ENCODE peak calls at places on chromosomes 5 and 9, in seven cellular contexts. G, R, M, C, D, B and X are unnamed samples.

GRCh38 chr9:110131499-110131898 is 76.5 kb downstream of the C9orf152 start:
- DNase-seq in G (no peak), R (no peak), M (no peak), C (no peak), D (no peak), B (no peak), X (no peak)

GRCh38 chr9:91245432-91246313 is 116.0 kb downstream of the AUH start:
- DNase-seq in G (no peak), R (no peak), M (no peak), C (no peak), D (no peak), B (no peak), X (no peak)

GRCh38 chr5:127934791-127935256 is 148.7 kb upstream of the SLC12A2 start:
- DNase-seq in G (peak; percentile 94), R (no peak), M (no peak), C (no peak), D (peak; percentile 70), B (no peak), X (no peak)

GRCh38 chr5:142492781-142493281 is 168.0 kb upstream of the SPRY4 start:
- DNase-seq in G (no peak), R (no peak), M (no peak), C (peak; percentile 16), D (no peak), B (no peak), X (no peak)

GRCh38 chr5:53490747-53491146 is 10.3 kb downstream of the FST start:
- DNase-seq in G (no peak), R (no peak), M (no peak), C (no peak), D (no peak), B (no peak), X (no peak)

GRCh38 chr9:115106642-115107041 is 11.3 kb downstream of the TNC start:
- DNase-seq in G (no peak), R (no peak), M (no peak), C (no peak), D (no peak), B (no peak), X (no peak)

GRCh38 chr5:168110384-168110783 is 181.1 kb upstream of the WWC1 start:
- DNase-seq in G (no peak), R (no peak), M (no peak), C (no peak), D (no peak), B (no peak), X (no peak)

GRCh38 chr9:61674465-61674864 is 484.6 kb downstream of the SPATA31A7 start:
- DNase-seq in G (no peak), R (no peak), M (no peak), C (no peak), D (no peak), B (peak; percentile 28), X (no peak)

GRCh38 chr5:871596-872298 is 20.9 kb downstream of the BRD9 start:
- DNase-seq in G (no peak), R (no peak), M (no peak), C (no peak), D (no peak), B (no peak), X (no peak)

GRCh38 chr9:122814545-122814944 is 13.8 kb downstream of the PDCL start:
- DNase-seq in G (no peak), R (no peak), M (no peak), C (no peak), D (no peak), B (no peak), X (no peak)

GRCh38 chr5:136526021-136526420 is 160.7 kb upstream of the TRPC7 start:
- DNase-seq in G (no peak), R (no peak), M (no peak), C (no peak), D (no peak), B (no peak), X (no peak)

GRCh38 chr5:180441577-180441976 is 52.6 kb upstream of the CNOT6 start:
- DNase-seq in G (no peak), R (no peak), M (no peak), C (no peak), D (no peak), B (no peak), X (no peak)

GRCh38 chr5:116492016-116492623 is 82.5 kb downstream of the SEMA6A start:
- DNase-seq in G (no peak), R (no peak), M (no peak), C (no peak), D (no peak), B (no peak), X (no peak)

GRCh38 chr5:172707285-172708182 is 63.5 kb downstream of the DUSP1 start:
- DNase-seq in G (no peak), R (peak; percentile 79), M (peak; percentile 53), C (peak; percentile 64), D (peak; percentile 72), B (no peak), X (peak; percentile 83)

GRCh38 chr5:159101689-159102088 is 2.0 kb upstream of the EBF1 start:
- DNase-seq in G (no peak), R (no peak), M (no peak), C (no peak), D (no peak), B (no peak), X (no peak)

GRCh38 chr9:89226076-89226475 is 47.5 kb upstream of the SHC3 start:
- DNase-seq in G (no peak), R (peak; percentile 72), M (no peak), C (peak; percentile 20), D (peak; percentile 43), B (no peak), X (peak; percentile 78)

GRCh38 chr5:107365355-107366109 is 305.2 kb downstream of the EFNA5 start:
- DNase-seq in G (no peak), R (no peak), M (no peak), C (no peak), D (no peak), B (no peak), X (no peak)

GRCh38 chr9:8821910-8822666 is 1022.5 kb upstream of the DMAC1 start:
- DNase-seq in G (no peak), R (no peak), M (no peak), C (no peak), D (no peak), B (no peak), X (no peak)

GRCh38 chr5:140245354-140245753 is 57.5 kb downstream of the PFDN1 start:
- DNase-seq in G (no peak), R (no peak), M (no peak), C (no peak), D (no peak), B (no peak), X (no peak)

GRCh38 chr9:34547960-34548603 is 25.3 kb upstream of the ENHO start:
- DNase-seq in G (peak; percentile 23), R (peak; percentile 93), M (peak; percentile 81), C (peak; percentile 89), D (peak; percentile 87), B (peak; percentile 81), X (peak; percentile 93)

GRCh38 chr5:155250601-155251000 is 237.0 kb downstream of the KIF4B start:
- DNase-seq in G (no peak), R (peak; percentile 16), M (no peak), C (no peak), D (no peak), B (no peak), X (no peak)
- H3K4me1 ChIP-seq in G (no peaks in the 10 kb centered on the region), R (no peaks in the 10 kb centered on the region), M (no peaks in the 10 kb centered on the region), C (no peaks in the 10 kb centered on the region), D (no peaks in the 10 kb centered on the region), B (peaks cover 4% of the 10 kb centered on the region), X (no peaks in the 10 kb centered on the region)

DNA sequence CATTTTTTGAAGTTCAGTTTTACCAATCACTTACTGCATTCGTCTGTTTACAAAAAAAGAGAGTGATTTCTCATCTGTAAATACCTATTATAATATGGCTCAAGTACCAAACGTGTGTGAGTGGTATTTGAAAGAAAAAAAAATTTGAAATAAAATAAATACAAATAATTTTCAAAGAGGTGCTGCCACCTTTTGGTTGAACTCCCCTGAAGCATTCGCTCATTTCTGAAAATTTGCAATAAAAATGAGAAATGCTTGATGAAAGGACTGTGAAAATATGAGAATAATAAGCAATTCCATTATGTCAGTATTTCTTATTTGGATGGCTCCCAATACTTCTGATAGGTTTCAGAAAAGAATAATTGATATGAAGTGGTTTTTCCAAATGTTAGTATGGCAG is 409.9 kb downstream of the CTNND2 start:
- DNase-seq in G (no peak), R (no peak), M (no peak), C (no peak), D (no peak), B (no peak), X (no peak)
- TF ChIP-seq CTCF in G (no peak), R (peak; percentile 62), M (no peak), C (peak; percentile 49), D (peak; percentile 66), B (no peak), X (no peak)

DNA sequence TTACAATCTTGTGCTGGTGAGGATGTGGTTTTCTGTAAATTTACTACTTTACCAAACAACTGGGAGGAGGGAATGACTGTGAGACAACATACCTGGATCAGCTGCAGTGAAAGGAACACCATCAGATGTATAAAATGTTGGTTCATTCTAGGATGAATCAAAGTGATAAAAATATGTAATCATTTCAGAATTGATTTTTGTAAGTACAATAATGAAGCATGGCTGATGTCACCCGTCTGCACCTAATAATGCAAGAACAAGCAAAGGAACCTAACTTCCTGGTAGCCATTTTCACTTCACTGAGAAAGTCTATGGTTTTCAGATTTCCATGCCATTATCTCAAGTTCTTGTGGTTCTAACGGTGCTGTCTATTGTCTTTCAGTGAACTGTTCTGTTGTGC is 18.7 kb upstream of the C5orf34 start:
- DNase-seq in G (no peak), R (no peak), M (no peak), C (no peak), D (no peak), B (no peak), X (no peak)
- H3K36me3 ChIP-seq in G (peaks cover 54% of the 10 kb centered on the region), R (peaks cover 93% of the 10 kb centered on the region), M (no peaks in the 10 kb centered on the region), C (no peaks in the 10 kb centered on the region), D (no peaks in the 10 kb centered on the region), B (peaks cover 75% of the 10 kb centered on the region), X (peaks cover 84% of the 10 kb centered on the region)

GRCh38 chr9:112751059-112751795 is 667 bp downstream of the SNX30 start:
- DNase-seq in G (no peak), R (peak; percentile 74), M (peak; percentile 67), C (peak; percentile 70), D (peak; percentile 75), B (peak; percentile 74), X (peak; percentile 64)
- H3K4me1 ChIP-seq in G (peaks cover 22% of the 10 kb centered on the region), R (peaks cover 10% of the 10 kb centered on the region), M (peaks cover 21% of the 10 kb centered on the region), C (peaks cover 42% of the 10 kb centered on the region), D (peaks cover 43% of the 10 kb centered on the region), B (peaks cover 50% of the 10 kb centered on the region), X (no peaks in the 10 kb centered on the region)

DNA sequence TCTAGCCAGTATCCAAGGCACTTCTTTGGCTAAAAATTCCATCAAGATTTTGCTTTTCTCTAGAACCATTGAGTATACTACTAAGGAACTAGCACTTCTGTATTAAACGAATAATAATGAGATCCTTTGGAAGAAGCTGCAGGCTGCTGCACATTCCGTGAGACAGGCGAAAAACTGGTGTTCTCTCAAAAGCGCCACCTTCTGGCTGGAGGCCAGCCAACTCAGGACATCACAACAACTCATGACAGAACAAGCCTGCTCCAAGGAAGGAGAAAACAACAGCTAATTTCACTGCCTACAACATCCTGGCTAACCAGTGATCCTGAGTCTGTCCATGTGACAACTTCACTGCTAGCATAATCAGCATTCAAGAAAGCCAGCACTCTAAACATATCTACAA is 150.4 kb downstream of the YTHDC2 start:
- DNase-seq in G (peak; percentile 51), R (peak; percentile 15), M (no peak), C (peak; percentile 75), D (peak; percentile 57), B (no peak), X (peak; percentile 78)
- TF ChIP-seq CTCF in G (peak; percentile 57), R (peak; percentile 60), M (no peak), C (peak; percentile 7), D (peak; percentile 32), B (no peak), X (peak; percentile 81)

GRCh38 chr9:37542895-37543294 is 33.3 kb downstream of the FBXO10 start:
- DNase-seq in G (no peak), R (no peak), M (no peak), C (no peak), D (no peak), B (no peak), X (no peak)
- H3K36me3 ChIP-seq in G (no peaks in the 10 kb centered on the region), R (peaks cover 3% of the 10 kb centered on the region), M (no peaks in the 10 kb centered on the region), C (no peaks in the 10 kb centered on the region), D (no peaks in the 10 kb centered on the region), B (no peaks in the 10 kb centered on the region), X (peaks cover 41% of the 10 kb centered on the region)